ENCODE peak calls at places on chromosomes 5 and 9, in seven cellular contexts. C, N, R, P, D, F and H are unnamed samples.

GRCh38 chr5:83472508-83473343 is 1.2 kb downstream of the VCAN start:
- DNase-seq in N (peak), R (no peak), P (peak), D (no peak), C (peak), F (peak), H (peak)

GRCh38 chr5:145943674-145944121 is 7.3 kb downstream of the SH3RF2 start:
- DNase-seq in D (no peak), N (peak), R (no peak), F (peak), C (no peak), P (no peak), H (peak)

GRCh38 chr5:41325074-41325473 is 111.7 kb upstream of the C6 start:
- DNase-seq in P (no peak), D (no peak), R (no peak), C (no peak), F (no peak), N (no peak), H (peak)

GRCh38 chr5:179123491-179124328 is 63.5 kb downstream of the ZNF354C start:
- DNase-seq in N (no peak), F (no peak), R (no peak), C (no peak), P (peak), D (no peak), H (no peak)

GRCh38 chr5:20972419-20972925 is 984.5 kb upstream of the CDH18 start:
- DNase-seq in R (no peak), P (peak), N (peak), C (no peak), D (no peak), F (no peak), H (peak)

GRCh38 chr5:141521244-141521781 is 32.4 kb downstream of the PCDHGC5 start:
- DNase-seq in P (no peak), C (peak), N (peak), D (no peak), R (no peak), F (peak), H (peak)

GRCh38 chr5:179755022-179755421 is 22.4 kb downstream of the MAML1 start:
- DNase-seq in N (peak), F (no peak), P (no peak), R (no peak), D (no peak), C (no peak), H (peak)

GRCh38 chr5:13250450-13251291 is 693.8 kb downstream of the DNAH5 start:
- DNase-seq in P (no peak), C (no peak), D (no peak), N (peak), F (peak), R (no peak), H (no peak)

GRCh38 chr5:147576646-147577535 is 67.0 kb upstream of the DPYSL3 start:
- DNase-seq in R (no peak), C (peak), N (peak), P (peak), D (no peak), F (peak), H (peak)

GRCh38 chr5:13378073-13378472 is 566.4 kb downstream of the DNAH5 start:
- DNase-seq in R (no peak), F (peak), P (no peak), N (no peak), C (no peak), D (no peak), H (no peak)

GRCh38 chr5:120446068-120446492 is 18.0 kb upstream of the PRR16 start:
- DNase-seq in N (peak), F (peak), P (no peak), D (no peak), R (no peak), C (no peak), H (peak)

GRCh38 chr5:175347027-175347426 is 97.0 kb downstream of the DRD1 start:
- DNase-seq in N (no peak), F (peak), D (no peak), P (no peak), R (no peak), C (no peak), H (peak)

GRCh38 chr5:79878721-79879336 is 112.2 kb downstream of the MTX3 start:
- DNase-seq in R (no peak), F (peak), N (no peak), C (no peak), D (no peak), P (no peak), H (no peak)

GRCh38 chr9:113347479-113347878 is 1.9 kb upstream of the BSPRY start:
- DNase-seq in D (no peak), C (no peak), F (no peak), P (no peak), N (no peak), R (no peak), H (no peak)

GRCh38 chr5:179260324-179261070 is 84.8 kb downstream of the ADAMTS2 start:
- DNase-seq in C (no peak), P (peak), R (no peak), F (no peak), D (no peak), N (peak), H (no peak)

GRCh38 chr9:128523199-128523925 is 18.8 kb downstream of the GLE1 start:
- DNase-seq in N (peak), F (peak), R (no peak), P (no peak), C (peak), D (no peak), H (peak)

GRCh38 chr9:130421802-130422276 is 22.9 kb upstream of the ASS1 start:
- DNase-seq in C (no peak), F (peak), R (no peak), D (no peak), P (no peak), N (peak), H (peak)

GRCh38 chr5:127228540-127229184 is 61.9 kb upstream of the MEGF10 start:
- DNase-seq in F (peak), R (no peak), D (no peak), N (peak), C (no peak), P (no peak), H (no peak)

GRCh38 chr9:88059469-88059868 is 78.8 kb downstream of the SPATA31C2 start:
- DNase-seq in F (no peak), N (no peak), R (no peak), D (no peak), C (no peak), P (no peak), H (no peak)

GRCh38 chr5:139388198-139388821 is 1.4 kb downstream of the MZB1 start:
- DNase-seq in F (peak), C (no peak), P (peak), R (no peak), D (no peak), N (peak), H (no peak)

GRCh38 chr5:42570946-42571625 is 147.8 kb downstream of the GHR start:
- DNase-seq in C (no peak), P (no peak), N (no peak), R (no peak), F (peak), D (no peak), H (peak)

GRCh38 chr5:177371705-177372533 is 12.3 kb upstream of the SLC34A1 start:
- DNase-seq in R (peak), C (no peak), P (no peak), N (no peak), F (no peak), D (no peak), H (no peak)

GRCh38 chr9:105475302-105475701 is 27.5 kb downstream of the FSD1L start:
- DNase-seq in F (peak), C (no peak), N (peak), P (no peak), D (no peak), R (no peak), H (peak)

GRCh38 chr5:96288845-96289185 is 144.2 kb downstream of the PCSK1 start:
- DNase-seq in P (no peak), N (no peak), F (peak), R (no peak), D (no peak), C (no peak), H (peak)

GRCh38 chr5:96284727-96285389 is 148.2 kb downstream of the PCSK1 start:
- DNase-seq in C (no peak), P (no peak), N (no peak), R (no peak), D (no peak), F (no peak), H (no peak)

GRCh38 chr5:96285823-96286222 is 147.2 kb downstream of the PCSK1 start:
- DNase-seq in N (no peak), F (no peak), C (no peak), R (no peak), D (no peak), P (no peak), H (no peak)

GRCh38 chr5:96288166-96288844 is 144.7 kb downstream of the PCSK1 start:
- DNase-seq in D (no peak), C (no peak), F (peak), R (no peak), P (no peak), N (no peak), H (no peak)

GRCh38 chr5:96287181-96287580 is 145.9 kb downstream of the PCSK1 start:
- DNase-seq in P (no peak), R (no peak), F (no peak), D (no peak), N (no peak), C (no peak), H (no peak)
- H3K27ac ChIP-seq in P (no peak), R (no peak), F (peak), D (no peak), N (no peak), C (no peak), H (no peak)

DNA sequence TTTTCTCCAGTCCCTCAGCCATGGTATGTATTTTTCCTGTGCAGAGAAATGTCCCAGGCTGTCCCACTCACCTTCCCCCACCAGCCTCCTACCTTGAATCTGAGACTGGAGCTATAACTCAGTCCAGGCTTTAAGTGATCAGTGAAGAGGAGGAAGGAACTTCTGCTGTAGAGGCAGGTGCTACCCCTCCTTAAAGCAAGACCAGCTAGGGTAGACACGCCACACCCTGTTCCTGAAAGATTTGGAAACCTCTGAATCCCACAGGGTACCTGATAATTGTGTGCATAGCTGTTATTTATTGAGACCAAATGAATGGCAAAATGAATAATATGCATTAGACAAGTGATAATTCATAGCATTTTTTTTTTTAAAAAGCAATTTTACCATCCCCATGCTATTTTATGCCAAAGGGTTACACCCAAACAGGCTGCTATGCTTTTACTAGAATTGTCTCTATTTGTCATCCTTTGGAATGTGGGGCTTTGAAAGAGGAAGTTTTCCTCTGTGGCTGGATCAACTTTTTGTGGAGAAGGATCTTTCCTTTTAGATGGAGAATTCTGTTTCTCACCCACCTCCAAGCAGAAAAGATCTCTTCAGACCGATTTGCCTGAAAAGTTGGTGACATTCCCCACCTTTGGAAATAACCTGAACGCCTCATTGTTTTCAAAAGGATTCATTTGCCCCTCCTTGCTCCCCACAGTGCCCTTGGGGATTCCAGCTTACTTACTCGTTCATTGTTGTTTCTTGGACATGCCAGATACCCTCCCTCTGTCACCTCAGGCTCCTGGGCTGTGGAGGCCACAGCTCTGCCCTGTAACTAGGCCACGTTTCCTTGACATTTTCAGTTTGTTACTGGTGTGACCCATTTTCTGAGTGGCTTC is 248.8 kb downstream of the NR3C1 start:
- DNase-seq in D (no peak), R (no peak), P (no peak), N (no peak), C (no peak), F (peak), H (peak)
- H3K27ac ChIP-seq in D (no peak), R (no peak), P (peak), N (peak), C (peak), F (peak), H (peak)

GRCh38 chr5:73459366-73459765 is 10.8 kb upstream of the FOXD1 start:
- DNase-seq in C (no peak), P (no peak), N (no peak), F (peak), R (no peak), D (no peak), H (peak)
- H3K27ac ChIP-seq in C (no peak), P (no peak), N (no peak), F (no peak), R (no peak), D (no peak), H (no peak)

GRCh38 chr5:140497897-140498296 is 49.6 kb upstream of the EIF4EBP3 start:
- DNase-seq in P (no peak), F (peak), N (peak), C (no peak), D (no peak), R (no peak), H (no peak)
- H3K27ac ChIP-seq in P (no peak), F (no peak), N (no peak), C (no peak), D (no peak), R (no peak), H (no peak)

DNA sequence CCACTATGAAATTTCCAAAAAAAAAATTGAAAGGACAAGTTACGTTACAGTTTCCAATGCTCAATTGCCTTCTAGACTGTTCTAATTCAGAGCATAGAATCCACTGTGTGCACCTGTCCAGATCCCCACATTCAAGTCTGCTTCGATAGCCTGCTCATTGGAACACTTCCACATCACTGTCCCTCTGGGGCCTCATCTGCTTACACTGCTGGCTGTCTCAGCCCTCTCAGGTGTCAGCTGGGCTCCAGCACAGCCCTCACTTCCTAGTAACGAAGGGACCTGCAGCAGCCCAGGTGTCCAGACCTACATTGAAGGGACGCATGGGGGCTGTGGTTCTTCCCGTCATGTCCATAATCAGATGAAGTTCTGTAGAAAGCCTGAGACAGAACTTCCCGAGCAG is 94.3 kb upstream of the EMB start:
- DNase-seq in C (no peak), N (no peak), F (no peak), D (no peak), P (no peak), R (no peak), H (no peak)
- H3K27ac ChIP-seq in C (no peak), N (no peak), F (no peak), D (no peak), P (no peak), R (no peak), H (no peak)

GRCh38 chr5:10351199-10351881 is 2.2 kb upstream of the MARCHF6 start:
- DNase-seq in D (no peak), N (no peak), R (no peak), F (peak), C (no peak), P (peak), H (peak)

GRCh38 chr5:10351882-10352395 is 1.6 kb upstream of the MARCHF6 start:
- DNase-seq in C (no peak), R (no peak), P (peak), F (no peak), N (no peak), D (no peak), H (no peak)

GRCh38 chr5:10352404-10353240 is 873 bp upstream of the MARCHF6 start:
- DNase-seq in D (no peak), R (no peak), N (peak), F (peak), P (peak), C (no peak), H (peak)

GRCh38 chr5:10343486-10343885 is 10.0 kb upstream of the MARCHF6 start:
- DNase-seq in C (no peak), N (no peak), P (no peak), F (peak), D (no peak), R (no peak), H (no peak)

DNA sequence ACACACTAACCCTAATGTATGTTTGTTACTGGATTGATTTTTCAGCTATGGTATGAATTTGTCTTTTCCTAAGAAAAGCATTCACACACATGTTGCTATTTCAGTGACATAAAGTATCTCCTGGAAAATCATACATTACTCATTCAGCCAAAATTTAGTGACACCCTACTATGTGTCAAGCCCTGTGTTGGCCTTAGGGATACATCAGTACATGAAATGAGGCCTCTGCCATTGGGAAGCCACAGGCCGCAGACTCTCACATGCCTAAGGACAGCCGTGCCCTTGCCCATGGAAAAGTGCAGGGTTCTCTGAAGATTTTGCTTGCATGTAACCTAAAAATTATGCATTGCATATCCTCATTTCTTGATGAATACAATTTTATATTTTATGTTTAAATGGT is 5.2 kb upstream of the MARCHF6 start:
- DNase-seq in D (no peak), P (no peak), N (no peak), R (no peak), F (no peak), C (no peak), H (no peak)
- H3K27ac ChIP-seq in D (no peak), P (no peak), N (no peak), R (no peak), F (no peak), C (no peak), H (no peak)

GRCh38 chr9:8685846-8686245 is 886.3 kb upstream of the DMAC1 start:
- DNase-seq in C (no peak), P (no peak), N (no peak), R (no peak), D (no peak), F (no peak), H (no peak)
- H3K27ac ChIP-seq in C (no peak), P (no peak), N (no peak), R (no peak), D (no peak), F (no peak), H (no peak)

GRCh38 chr5:156482816-156483215 is 155.9 kb downstream of the SGCD start:
- DNase-seq in C (no peak), D (no peak), N (no peak), R (no peak), P (no peak), F (no peak), H (peak)

GRCh38 chr5:156477196-156477595 is 150.2 kb downstream of the SGCD start:
- DNase-seq in D (no peak), R (no peak), F (peak), N (no peak), P (no peak), C (no peak), H (no peak)

GRCh38 chr5:156481741-156482140 is 154.8 kb downstream of the SGCD start:
- DNase-seq in R (no peak), F (no peak), P (no peak), D (no peak), C (no peak), N (no peak), H (peak)

GRCh38 chr5:156476704-156477103 is 149.7 kb downstream of the SGCD start:
- DNase-seq in R (no peak), D (no peak), F (no peak), P (no peak), N (no peak), C (no peak), H (no peak)

DNA sequence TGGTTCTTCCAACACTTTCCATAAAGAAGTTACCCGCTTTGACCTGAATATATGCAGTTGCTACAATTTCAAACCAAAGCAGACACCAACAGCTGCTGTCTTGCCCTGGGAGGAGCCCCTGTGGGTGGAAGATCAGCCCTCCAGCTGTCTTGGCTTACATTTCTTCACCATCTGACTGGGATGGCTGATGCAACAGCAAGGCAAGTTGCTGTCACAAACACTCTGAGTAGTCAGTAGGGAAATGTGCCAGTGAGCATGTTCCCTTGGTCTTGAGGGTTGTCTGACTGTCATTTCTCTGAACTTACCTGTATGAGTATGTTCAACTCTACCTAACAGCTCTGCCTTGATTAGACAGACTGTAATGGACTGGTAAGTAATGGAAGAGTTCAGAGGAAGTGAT is 152.9 kb downstream of the SGCD start:
- DNase-seq in C (no peak), P (no peak), D (no peak), R (no peak), F (peak), N (no peak), H (peak)
- H3K27ac ChIP-seq in C (no peak), P (no peak), D (no peak), R (no peak), F (peak), N (no peak), H (no peak)

GRCh38 chr9:132500193-132500592 is 82.2 kb upstream of the BARHL1 start:
- DNase-seq in N (no peak), R (no peak), D (no peak), P (no peak), C (no peak), F (no peak), H (no peak)
- H3K27ac ChIP-seq in N (no peak), R (no peak), D (no peak), P (no peak), C (no peak), F (no peak), H (no peak)

DNA sequence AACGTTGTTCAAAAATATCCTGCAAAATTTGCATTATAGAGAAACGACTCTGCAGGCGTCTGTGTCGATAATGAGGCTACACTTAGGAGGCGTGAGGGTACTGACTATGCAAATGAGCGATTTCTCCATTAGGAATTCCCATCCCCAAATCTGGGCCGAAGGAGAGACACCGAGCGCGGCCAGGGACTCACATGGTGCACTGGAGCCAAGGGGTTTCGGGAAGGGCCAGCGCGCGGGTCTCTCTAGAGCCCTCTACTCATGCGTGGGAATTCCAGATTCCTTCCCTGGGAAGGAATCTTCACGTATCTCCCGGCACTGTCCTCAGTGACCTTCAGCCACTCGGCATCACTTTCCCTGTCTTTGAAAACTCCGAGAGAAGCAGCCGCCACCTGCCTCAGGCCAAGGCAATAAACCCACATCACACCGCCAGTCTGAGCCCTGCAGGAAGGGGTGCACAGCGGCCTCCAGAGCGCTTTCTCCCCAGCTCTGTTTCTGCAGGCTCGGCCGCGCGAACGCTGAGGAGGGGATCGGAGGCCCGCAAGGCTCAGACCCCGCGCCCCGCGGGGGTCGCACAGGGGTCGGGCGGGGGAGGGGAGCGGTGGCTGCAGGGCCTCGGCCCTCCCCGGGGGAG is 653 bp upstream of the DENND4C start:
- DNase-seq in F (peak), P (no peak), N (no peak), C (peak), R (peak), D (peak), H (no peak)
- H3K27ac ChIP-seq in F (peak), P (peak), N (peak), C (peak), R (peak), D (peak), H (no peak)